ENCODE peak calls at places on chromosomes 4 and X, in seven cellular contexts. E, C, L, R, V, D and G are unnamed samples.
A peak's percentile ranks its signal among the peaks of the same experiment; 100 is the strongest.

GRCh38 chrX:81348388-81348787 is 146.5 kb downstream of the SH3BGRL start:
- DNase-seq in E (no peak), C (no peak), L (no peak), R (no peak), V (no peak), D (no peak), G (no peak)

GRCh38 chrX:101025126-101025525 is 26.8 kb downstream of the TRMT2B start:
- DNase-seq in E (no peak), C (no peak), L (no peak), R (no peak), V (no peak), D (no peak), G (no peak)

GRCh38 chrX:45852884-45853283 is 652.2 kb upstream of the DIPK2B start:
- DNase-seq in E (no peak), C (no peak), L (peak; percentile 56), R (no peak), V (no peak), D (peak; percentile 83), G (no peak)

GRCh38 chr4:26522478-26522877 is 32.2 kb upstream of the CCKAR start:
- DNase-seq in E (peak; percentile 43), C (no peak), L (peak; percentile 51), R (no peak), V (no peak), D (peak; percentile 85), G (no peak)

GRCh38 chr4:111806331-111806730 is 338.9 kb upstream of the FAM241A start:
- DNase-seq in E (no peak), C (no peak), L (no peak), R (no peak), V (no peak), D (peak; percentile 2), G (no peak)

GRCh38 chr4:47798165-47798564 is 39.7 kb downstream of the CORIN start:
- DNase-seq in E (no peak), C (no peak), L (no peak), R (no peak), V (no peak), D (no peak), G (no peak)

GRCh38 chrX:43279341-43279808 is 376.7 kb upstream of the MAOA start:
- DNase-seq in E (no peak), C (no peak), L (no peak), R (no peak), V (no peak), D (no peak), G (no peak)

GRCh38 chr4:185583813-185584212 is 48.5 kb upstream of the PDLIM3 start:
- DNase-seq in E (no peak), C (no peak), L (no peak), R (no peak), V (no peak), D (no peak), G (no peak)

GRCh38 chr4:38320833-38321232 is 343.2 kb upstream of the KLF3 start:
- DNase-seq in E (no peak), C (no peak), L (no peak), R (no peak), V (no peak), D (no peak), G (no peak)

GRCh38 chrX:14497184-14497666 is 32.1 kb upstream of the GLRA2 start:
- DNase-seq in E (no peak), C (no peak), L (peak; percentile 33), R (no peak), V (no peak), D (peak; percentile 46), G (no peak)

GRCh38 chrX:133660356-133660755 is 245.1 kb upstream of the GPC4 start:
- DNase-seq in E (no peak), C (no peak), L (no peak), R (no peak), V (no peak), D (peak; percentile 82), G (no peak)

GRCh38 chr4:110484767-110485166 is 8.8 kb downstream of the ENPEP start:
- DNase-seq in E (peak; percentile 70), C (no peak), L (peak; percentile 82), R (no peak), V (no peak), D (peak; percentile 85), G (peak; percentile 6)

GRCh38 chrX:74138943-74139342 is 165.0 kb upstream of the ZCCHC13 start:
- DNase-seq in E (no peak), C (no peak), L (no peak), R (no peak), V (no peak), D (no peak), G (no peak)

GRCh38 chr4:8857682-8858187 is 13.9 kb downstream of the HMX1 start:
- DNase-seq in E (no peak), C (no peak), L (no peak), R (no peak), V (no peak), D (no peak), G (no peak)

GRCh38 chr4:13529130-13529919 is 15.0 kb downstream of the NKX3-2 start:
- DNase-seq in E (no peak), C (no peak), L (no peak), R (no peak), V (no peak), D (no peak), G (no peak)

GRCh38 chr4:152363904-152364303 is 172.0 kb downstream of the FBXW7 start:
- DNase-seq in E (no peak), C (no peak), L (no peak), R (no peak), V (no peak), D (no peak), G (no peak)

GRCh38 chr4:122827899-122828601 is 1.4 kb downstream of the FGF2 start:
- DNase-seq in E (no peak), C (peak; percentile 3), L (peak; percentile 42), R (peak; percentile 39), V (no peak), D (peak; percentile 67), G (no peak)

GRCh38 chr4:33467291-33467690 is 2747.1 kb downstream of the PCDH7 start:
- DNase-seq in E (no peak), C (no peak), L (peak; percentile 10), R (no peak), V (no peak), D (peak; percentile 40), G (no peak)

GRCh38 chr4:169756971-169757574 is 671 bp downstream of the HPF1 start:
- DNase-seq in E (no peak), C (no peak), L (no peak), R (peak; percentile 24), V (no peak), D (no peak), G (no peak)

GRCh38 chr4:4339504-4340085 is 47.3 kb upstream of the NSG1 start:
- DNase-seq in E (no peak), C (no peak), L (no peak), R (no peak), V (no peak), D (no peak), G (no peak)

GRCh38 chrX:119423631-119424030 is 24.5 kb downstream of the SLC25A43 start:
- DNase-seq in E (no peak), C (no peak), L (no peak), R (no peak), V (no peak), D (no peak), G (no peak)

GRCh38 chr4:61541474-61541873 is 341.3 kb downstream of the ADGRL3 start:
- DNase-seq in E (no peak), C (no peak), L (no peak), R (no peak), V (no peak), D (no peak), G (no peak)

GRCh38 chrX:150688911-150689451 is 4.2 kb upstream of the MTMR1 start:
- DNase-seq in E (peak; percentile 78), C (no peak), L (peak; percentile 88), R (no peak), V (no peak), D (peak; percentile 99), G (peak; percentile 56)

GRCh38 chr4:17142232-17142711 is 243.8 kb upstream of the LDB2 start:
- DNase-seq in E (peak; percentile 71), C (no peak), L (peak; percentile 98), R (no peak), V (no peak), D (peak; percentile 90), G (peak; percentile 43)

GRCh38 chrX:46642145-46642544 is 68.6 kb downstream of the CHST7 start:
- DNase-seq in E (no peak), C (no peak), L (peak; percentile 44), R (no peak), V (no peak), D (peak; percentile 36), G (no peak)

GRCh38 chr4:150411527-150411926 is 170.4 kb upstream of the MAB21L2 start:
- DNase-seq in E (no peak), C (no peak), L (no peak), R (no peak), V (no peak), D (no peak), G (no peak)

GRCh38 chrX:48936429-48937064 is 17.7 kb upstream of the PIM2 start:
- DNase-seq in E (no peak), C (no peak), L (no peak), R (no peak), V (no peak), D (no peak), G (no peak)

GRCh38 chr4:38681283-38682066 is 17.5 kb downstream of the KLF3 start:
- DNase-seq in E (no peak), C (no peak), L (no peak), R (no peak), V (no peak), D (no peak), G (no peak)

GRCh38 chr4:77564231-77564630 is 41.4 kb upstream of the CXCL13 start:
- DNase-seq in E (no peak), C (no peak), L (no peak), R (no peak), V (no peak), D (no peak), G (no peak)

GRCh38 chr4:145545538-145546224 is 64.0 kb downstream of the SMAD1 start:
- DNase-seq in E (peak; percentile 55), C (no peak), L (peak; percentile 87), R (no peak), V (no peak), D (peak; percentile 73), G (no peak)

GRCh38 chr4:101357751-101358150 is 10.4 kb upstream of the PPP3CA start:
- DNase-seq in E (no peak), C (no peak), L (peak; percentile 85), R (no peak), V (no peak), D (peak; percentile 79), G (no peak)

GRCh38 chr4:144757969-144758368 is 112.0 kb downstream of the HHIP start:
- DNase-seq in E (no peak), C (no peak), L (no peak), R (no peak), V (no peak), D (no peak), G (no peak)

GRCh38 chrX:132648870-132649269 is 160.0 kb upstream of the MBNL3 start:
- DNase-seq in E (no peak), C (no peak), L (no peak), R (no peak), V (no peak), D (no peak), G (no peak)

GRCh38 chr4:56425518-56425917 is 9.9 kb downstream of the PPAT start:
- DNase-seq in E (no peak), C (no peak), L (no peak), R (no peak), V (no peak), D (no peak), G (no peak)